ENCODE peak calls at places on chromosomes 4 and X, in nine cellular contexts. One of them, this sample, is unnamed.

GRCh38 chr4:53653484-53654053 is 62.3 kb upstream of the LNX1 start:
- DNase-seq in PC-3: no peak
- DNase-seq in brain microvascular endothelial cell: peak
- DNase-seq in CD8-positive, alpha-beta T cell: no peak
- DNase-seq in AG04450: no peak
- DNase-seq in aorta: no peak
- DNase-seq in vagina: no peak
- DNase-seq in BE2C: peak
- DNase-seq in endodermal cell: no peak
- DNase-seq in this sample: no peak

GRCh38 chrX:45743906-45744625 is 543.4 kb upstream of the DIPK2B start:
- DNase-seq in PC-3: peak
- DNase-seq in brain microvascular endothelial cell: no peak
- DNase-seq in CD8-positive, alpha-beta T cell: no peak
- DNase-seq in AG04450: no peak
- DNase-seq in aorta: no peak
- DNase-seq in vagina: no peak
- DNase-seq in BE2C: no peak
- DNase-seq in endodermal cell: no peak
- DNase-seq in this sample: no peak

GRCh38 chr4:118973295-118973694 is 84.6 kb downstream of the SYNPO2 start:
- DNase-seq in PC-3: peak
- DNase-seq in brain microvascular endothelial cell: no peak
- DNase-seq in CD8-positive, alpha-beta T cell: no peak
- DNase-seq in AG04450: no peak
- DNase-seq in aorta: no peak
- DNase-seq in vagina: no peak
- DNase-seq in BE2C: no peak
- DNase-seq in endodermal cell: no peak
- DNase-seq in this sample: no peak

GRCh38 chrX:724256-724655 is 93.7 kb downstream of the SHOX start:
- DNase-seq in PC-3: no peak
- DNase-seq in brain microvascular endothelial cell: no peak
- DNase-seq in CD8-positive, alpha-beta T cell: no peak
- DNase-seq in AG04450: no peak
- DNase-seq in aorta: no peak
- DNase-seq in vagina: peak
- DNase-seq in BE2C: no peak
- DNase-seq in endodermal cell: peak
- DNase-seq in this sample: no peak

GRCh38 chr4:1686440-1687036 is 2.4 kb upstream of the FAM53A start:
- DNase-seq in PC-3: no peak
- DNase-seq in brain microvascular endothelial cell: no peak
- DNase-seq in CD8-positive, alpha-beta T cell: no peak
- DNase-seq in AG04450: no peak
- DNase-seq in aorta: no peak
- DNase-seq in vagina: no peak
- DNase-seq in BE2C: peak
- DNase-seq in endodermal cell: peak
- DNase-seq in this sample: no peak

GRCh38 chr4:4327652-4328121 is 37.6 kb downstream of the ZBTB49 start:
- DNase-seq in PC-3: peak
- DNase-seq in brain microvascular endothelial cell: peak
- DNase-seq in CD8-positive, alpha-beta T cell: no peak
- DNase-seq in AG04450: no peak
- DNase-seq in aorta: no peak
- DNase-seq in vagina: no peak
- DNase-seq in BE2C: peak
- DNase-seq in endodermal cell: peak
- DNase-seq in this sample: peak

GRCh38 chrX:51420610-51421009 is 75.8 kb downstream of the NUDT11 start:
- DNase-seq in PC-3: peak
- DNase-seq in brain microvascular endothelial cell: peak
- DNase-seq in CD8-positive, alpha-beta T cell: peak
- DNase-seq in AG04450: peak
- DNase-seq in aorta: no peak
- DNase-seq in vagina: no peak
- DNase-seq in BE2C: peak
- DNase-seq in endodermal cell: no peak
- DNase-seq in this sample: peak

GRCh38 chr4:16916719-16917337 is 18.4 kb upstream of the LDB2 start:
- DNase-seq in PC-3: peak
- DNase-seq in brain microvascular endothelial cell: peak
- DNase-seq in CD8-positive, alpha-beta T cell: peak
- DNase-seq in AG04450: no peak
- DNase-seq in aorta: no peak
- DNase-seq in vagina: no peak
- DNase-seq in BE2C: peak
- DNase-seq in endodermal cell: peak
- DNase-seq in this sample: peak

GRCh38 chrX:110228453-110228852 is 89.4 kb downstream of the AMMECR1 start:
- DNase-seq in PC-3: no peak
- DNase-seq in brain microvascular endothelial cell: no peak
- DNase-seq in CD8-positive, alpha-beta T cell: no peak
- DNase-seq in AG04450: no peak
- DNase-seq in aorta: no peak
- DNase-seq in vagina: no peak
- DNase-seq in BE2C: peak
- DNase-seq in endodermal cell: no peak
- DNase-seq in this sample: no peak

DNA sequence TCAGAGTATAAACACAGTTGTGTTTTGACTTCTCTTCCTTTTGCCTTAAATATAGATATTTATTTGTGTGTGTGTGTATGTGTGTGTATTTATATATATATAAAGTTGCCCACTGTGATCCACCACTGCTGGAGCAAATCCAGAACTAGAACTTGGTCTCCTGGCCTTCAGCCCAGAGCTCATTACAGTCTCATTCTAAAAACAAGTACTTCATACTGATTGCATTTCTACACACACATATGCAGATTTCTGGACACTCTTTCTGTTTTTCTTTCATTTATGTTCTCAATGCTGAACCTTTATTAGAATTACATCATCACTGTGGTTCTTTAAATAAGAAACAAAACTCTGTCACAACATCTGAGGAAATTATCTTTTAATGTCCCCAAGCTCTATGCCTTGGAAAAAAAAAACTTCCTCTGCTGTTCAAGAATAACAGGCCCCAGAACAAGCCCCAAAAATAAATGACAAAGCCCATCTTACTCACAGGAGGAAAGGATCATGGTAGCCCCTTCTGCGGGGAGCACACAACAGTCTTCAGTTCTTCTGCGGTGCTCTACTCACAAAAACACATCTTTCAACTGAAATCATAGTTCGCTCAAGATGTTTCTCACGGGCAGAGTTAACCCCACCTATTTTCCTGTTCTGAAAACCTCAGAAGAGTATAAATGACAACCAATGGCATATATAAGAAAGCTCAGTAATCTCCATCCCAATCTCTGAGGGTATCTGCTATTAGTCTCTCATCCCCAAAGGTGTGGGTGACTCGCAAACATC is at the start of gene TXK:
- DNase-seq in PC-3: no peak
- DNase-seq in brain microvascular endothelial cell: no peak
- DNase-seq in CD8-positive, alpha-beta T cell: peak
- DNase-seq in AG04450: no peak
- DNase-seq in aorta: no peak
- DNase-seq in vagina: no peak
- DNase-seq in BE2C: no peak
- DNase-seq in endodermal cell: no peak
- DNase-seq in this sample: no peak
- H3K4me3 ChIP-seq in PC-3: no peak
- H3K4me3 ChIP-seq in brain microvascular endothelial cell: no peak
- H3K4me3 ChIP-seq in CD8-positive, alpha-beta T cell: peak
- H3K4me3 ChIP-seq in AG04450: no peak
- H3K4me3 ChIP-seq in aorta: no peak
- H3K4me3 ChIP-seq in vagina: no peak
- H3K4me3 ChIP-seq in BE2C: no peak
- H3K4me3 ChIP-seq in endodermal cell: no peak
- H3K4me3 ChIP-seq in this sample: no peak

DNA sequence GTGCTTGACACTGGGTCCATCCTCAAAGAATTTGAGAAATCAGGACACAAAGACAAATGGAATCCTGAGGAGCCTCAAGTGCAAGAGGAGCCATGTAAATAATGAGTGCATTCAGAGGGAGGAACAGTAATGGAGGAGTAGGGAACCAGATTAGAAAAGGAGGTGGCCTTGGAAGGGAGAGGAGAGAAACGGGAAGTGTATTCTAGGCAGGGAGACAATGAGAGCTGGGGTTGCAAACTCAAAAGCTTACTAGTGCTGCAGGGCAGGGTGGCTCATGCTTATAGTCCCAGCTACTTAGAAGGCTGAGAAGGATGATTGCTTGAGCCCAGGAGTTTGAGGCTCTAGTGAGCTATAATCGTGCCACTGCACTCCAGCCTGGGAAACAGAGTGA is 113.2 kb upstream of the LSM6 start:
- DNase-seq in PC-3: no peak
- DNase-seq in brain microvascular endothelial cell: no peak
- DNase-seq in CD8-positive, alpha-beta T cell: no peak
- DNase-seq in AG04450: no peak
- DNase-seq in aorta: no peak
- DNase-seq in vagina: no peak
- DNase-seq in BE2C: no peak
- DNase-seq in endodermal cell: no peak
- DNase-seq in this sample: no peak
- H3K4me3 ChIP-seq in PC-3: no peak
- H3K4me3 ChIP-seq in brain microvascular endothelial cell: no peak
- H3K4me3 ChIP-seq in CD8-positive, alpha-beta T cell: no peak
- H3K4me3 ChIP-seq in AG04450: no peak
- H3K4me3 ChIP-seq in aorta: no peak
- H3K4me3 ChIP-seq in vagina: no peak
- H3K4me3 ChIP-seq in BE2C: no peak
- H3K4me3 ChIP-seq in endodermal cell: no peak
- H3K4me3 ChIP-seq in this sample: no peak

GRCh38 chr4:186596850-186597390 is 41.6 kb upstream of the MTNR1A start:
- DNase-seq in PC-3: no peak
- DNase-seq in brain microvascular endothelial cell: no peak
- DNase-seq in CD8-positive, alpha-beta T cell: no peak
- DNase-seq in AG04450: no peak
- DNase-seq in aorta: no peak
- DNase-seq in vagina: peak
- DNase-seq in BE2C: no peak
- DNase-seq in endodermal cell: no peak
- DNase-seq in this sample: no peak
- H3K4me3 ChIP-seq in PC-3: no peak
- H3K4me3 ChIP-seq in brain microvascular endothelial cell: no peak
- H3K4me3 ChIP-seq in CD8-positive, alpha-beta T cell: no peak
- H3K4me3 ChIP-seq in AG04450: no peak
- H3K4me3 ChIP-seq in aorta: no peak
- H3K4me3 ChIP-seq in vagina: no peak
- H3K4me3 ChIP-seq in BE2C: no peak
- H3K4me3 ChIP-seq in endodermal cell: no peak
- H3K4me3 ChIP-seq in this sample: no peak

GRCh38 chr4:80286451-80286850 is 20.0 kb downstream of the FGF5 start:
- DNase-seq in PC-3: no peak
- DNase-seq in brain microvascular endothelial cell: no peak
- DNase-seq in CD8-positive, alpha-beta T cell: no peak
- DNase-seq in AG04450: no peak
- DNase-seq in aorta: no peak
- DNase-seq in vagina: no peak
- DNase-seq in BE2C: no peak
- DNase-seq in endodermal cell: no peak
- DNase-seq in this sample: no peak
- H3K4me3 ChIP-seq in PC-3: no peak
- H3K4me3 ChIP-seq in brain microvascular endothelial cell: no peak
- H3K4me3 ChIP-seq in CD8-positive, alpha-beta T cell: no peak
- H3K4me3 ChIP-seq in AG04450: no peak
- H3K4me3 ChIP-seq in aorta: no peak
- H3K4me3 ChIP-seq in vagina: no peak
- H3K4me3 ChIP-seq in BE2C: no peak
- H3K4me3 ChIP-seq in endodermal cell: no peak
- H3K4me3 ChIP-seq in this sample: no peak

DNA sequence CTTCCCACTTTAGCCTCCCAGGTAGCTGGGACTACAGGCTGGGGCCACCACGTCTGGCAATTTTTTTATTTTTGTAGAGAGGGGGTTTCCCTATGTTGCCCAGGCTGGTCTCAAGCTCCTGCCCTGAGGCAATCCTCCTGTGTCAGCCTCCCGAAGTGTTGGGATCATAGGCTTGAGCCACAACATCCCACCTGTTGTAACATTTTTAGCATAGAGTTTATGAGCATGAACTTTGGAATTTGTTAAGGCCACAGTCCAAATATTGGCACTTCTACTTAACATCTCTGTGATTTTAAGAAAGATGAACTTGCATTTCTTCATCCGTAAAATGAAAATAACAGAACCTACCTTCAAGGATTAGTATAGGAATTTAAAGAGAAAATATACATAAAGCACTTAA is 445.6 kb downstream of the IQCM start:
- DNase-seq in PC-3: peak
- DNase-seq in brain microvascular endothelial cell: no peak
- DNase-seq in CD8-positive, alpha-beta T cell: no peak
- DNase-seq in AG04450: no peak
- DNase-seq in aorta: no peak
- DNase-seq in vagina: no peak
- DNase-seq in BE2C: no peak
- DNase-seq in endodermal cell: no peak
- DNase-seq in this sample: no peak
- H3K4me3 ChIP-seq in PC-3: no peak
- H3K4me3 ChIP-seq in brain microvascular endothelial cell: no peak
- H3K4me3 ChIP-seq in CD8-positive, alpha-beta T cell: no peak
- H3K4me3 ChIP-seq in AG04450: no peak
- H3K4me3 ChIP-seq in aorta: no peak
- H3K4me3 ChIP-seq in vagina: no peak
- H3K4me3 ChIP-seq in BE2C: no peak
- H3K4me3 ChIP-seq in endodermal cell: no peak
- H3K4me3 ChIP-seq in this sample: no peak

GRCh38 chrX:118541482-118541881 is 45.9 kb downstream of the DOCK11 start:
- DNase-seq in PC-3: no peak
- DNase-seq in brain microvascular endothelial cell: no peak
- DNase-seq in CD8-positive, alpha-beta T cell: no peak
- DNase-seq in AG04450: no peak
- DNase-seq in aorta: no peak
- DNase-seq in vagina: no peak
- DNase-seq in BE2C: no peak
- DNase-seq in endodermal cell: no peak
- DNase-seq in this sample: no peak

GRCh38 chrX:118540342-118540741 is 44.7 kb downstream of the DOCK11 start:
- DNase-seq in PC-3: no peak
- DNase-seq in brain microvascular endothelial cell: no peak
- DNase-seq in CD8-positive, alpha-beta T cell: no peak
- DNase-seq in AG04450: no peak
- DNase-seq in aorta: no peak
- DNase-seq in vagina: no peak
- DNase-seq in BE2C: no peak
- DNase-seq in endodermal cell: no peak
- DNase-seq in this sample: no peak

GRCh38 chrX:118536204-118536603 is 40.6 kb downstream of the DOCK11 start:
- DNase-seq in PC-3: no peak
- DNase-seq in brain microvascular endothelial cell: no peak
- DNase-seq in CD8-positive, alpha-beta T cell: no peak
- DNase-seq in AG04450: no peak
- DNase-seq in aorta: no peak
- DNase-seq in vagina: no peak
- DNase-seq in BE2C: no peak
- DNase-seq in endodermal cell: no peak
- DNase-seq in this sample: no peak

GRCh38 chrX:118534716-118535493 is 39.3 kb downstream of the DOCK11 start:
- DNase-seq in PC-3: no peak
- DNase-seq in brain microvascular endothelial cell: no peak
- DNase-seq in CD8-positive, alpha-beta T cell: no peak
- DNase-seq in AG04450: no peak
- DNase-seq in aorta: no peak
- DNase-seq in vagina: no peak
- DNase-seq in BE2C: no peak
- DNase-seq in endodermal cell: no peak
- DNase-seq in this sample: peak

GRCh38 chrX:118536687-118537461 is 41.3 kb downstream of the DOCK11 start:
- DNase-seq in PC-3: peak
- DNase-seq in brain microvascular endothelial cell: peak
- DNase-seq in CD8-positive, alpha-beta T cell: peak
- DNase-seq in AG04450: no peak
- DNase-seq in aorta: no peak
- DNase-seq in vagina: no peak
- DNase-seq in BE2C: peak
- DNase-seq in endodermal cell: peak
- DNase-seq in this sample: peak
- H3K4me3 ChIP-seq in PC-3: no peak
- H3K4me3 ChIP-seq in brain microvascular endothelial cell: no peak
- H3K4me3 ChIP-seq in CD8-positive, alpha-beta T cell: peak
- H3K4me3 ChIP-seq in AG04450: peak
- H3K4me3 ChIP-seq in aorta: no peak
- H3K4me3 ChIP-seq in vagina: no peak
- H3K4me3 ChIP-seq in BE2C: peak
- H3K4me3 ChIP-seq in endodermal cell: no peak
- H3K4me3 ChIP-seq in this sample: no peak

This sample was measured in HAP-1.